ENCODE peak calls at places on chromosomes 6 and 20, in six cellular contexts. One of them, this sample, is unnamed.

GRCh38 chr20:24948939-24949679 is at the start of gene CST7:
- DNase-seq in T-cell: peak
- DNase-seq in stimulated activated CD4-positive, alpha-beta T cell treated with anti-CD3 and anti-CD28 coated beads, Interleukin-4, amount 100 ng/mL, for 48 hours: peak
- DNase-seq in breast epithelium: no peak
- DNase-seq in KG1: peak
- DNase-seq in Right ventricle myocardium superior: peak
- DNase-seq in this sample: peak

GRCh38 chr6:38027685-38028373 is 208.3 kb downstream of the ZFAND3 start:
- DNase-seq in T-cell: no peak
- DNase-seq in stimulated activated CD4-positive, alpha-beta T cell treated with anti-CD3 and anti-CD28 coated beads, Interleukin-4, amount 100 ng/mL, for 48 hours: no peak
- DNase-seq in breast epithelium: no peak
- DNase-seq in KG1: no peak
- DNase-seq in Right ventricle myocardium superior: no peak
- DNase-seq in this sample: no peak

GRCh38 chr6:15357832-15358231 is 112.0 kb downstream of the JARID2 start:
- DNase-seq in T-cell: no peak
- DNase-seq in stimulated activated CD4-positive, alpha-beta T cell treated with anti-CD3 and anti-CD28 coated beads, Interleukin-4, amount 100 ng/mL, for 48 hours: no peak
- DNase-seq in breast epithelium: no peak
- DNase-seq in KG1: no peak
- DNase-seq in Right ventricle myocardium superior: no peak
- DNase-seq in this sample: no peak

GRCh38 chr6:43855247-43855646 is 85.2 kb downstream of the VEGFA start:
- DNase-seq in T-cell: no peak
- DNase-seq in stimulated activated CD4-positive, alpha-beta T cell treated with anti-CD3 and anti-CD28 coated beads, Interleukin-4, amount 100 ng/mL, for 48 hours: no peak
- DNase-seq in breast epithelium: no peak
- DNase-seq in KG1: no peak
- DNase-seq in Right ventricle myocardium superior: no peak
- DNase-seq in this sample: no peak

GRCh38 chr20:59004763-59005522 is 2.1 kb downstream of the CTSZ start:
- DNase-seq in T-cell: peak
- DNase-seq in stimulated activated CD4-positive, alpha-beta T cell treated with anti-CD3 and anti-CD28 coated beads, Interleukin-4, amount 100 ng/mL, for 48 hours: no peak
- DNase-seq in breast epithelium: no peak
- DNase-seq in KG1: no peak
- DNase-seq in Right ventricle myocardium superior: peak
- DNase-seq in this sample: peak

GRCh38 chr6:67863346-67863745 is 771.7 kb upstream of the ADGRB3 start:
- DNase-seq in T-cell: no peak
- DNase-seq in stimulated activated CD4-positive, alpha-beta T cell treated with anti-CD3 and anti-CD28 coated beads, Interleukin-4, amount 100 ng/mL, for 48 hours: no peak
- DNase-seq in breast epithelium: no peak
- DNase-seq in KG1: no peak
- DNase-seq in Right ventricle myocardium superior: no peak
- DNase-seq in this sample: no peak

GRCh38 chr6:166825553-166826145 is 130.7 kb downstream of the RNASET2 start:
- DNase-seq in T-cell: no peak
- DNase-seq in stimulated activated CD4-positive, alpha-beta T cell treated with anti-CD3 and anti-CD28 coated beads, Interleukin-4, amount 100 ng/mL, for 48 hours: no peak
- DNase-seq in breast epithelium: no peak
- DNase-seq in KG1: no peak
- DNase-seq in Right ventricle myocardium superior: no peak
- DNase-seq in this sample: no peak

GRCh38 chr6:617485-618100 is 39.3 kb downstream of the HUS1B start:
- DNase-seq in T-cell: no peak
- DNase-seq in stimulated activated CD4-positive, alpha-beta T cell treated with anti-CD3 and anti-CD28 coated beads, Interleukin-4, amount 100 ng/mL, for 48 hours: no peak
- DNase-seq in breast epithelium: peak
- DNase-seq in KG1: no peak
- DNase-seq in Right ventricle myocardium superior: no peak
- DNase-seq in this sample: no peak

GRCh38 chr6:22361576-22361975 is 64.7 kb upstream of the PRL start:
- DNase-seq in T-cell: no peak
- DNase-seq in stimulated activated CD4-positive, alpha-beta T cell treated with anti-CD3 and anti-CD28 coated beads, Interleukin-4, amount 100 ng/mL, for 48 hours: no peak
- DNase-seq in breast epithelium: no peak
- DNase-seq in KG1: no peak
- DNase-seq in Right ventricle myocardium superior: no peak
- DNase-seq in this sample: no peak

GRCh38 chr6:41519305-41519747 is 26.9 kb upstream of the FOXP4 start:
- DNase-seq in T-cell: no peak
- DNase-seq in stimulated activated CD4-positive, alpha-beta T cell treated with anti-CD3 and anti-CD28 coated beads, Interleukin-4, amount 100 ng/mL, for 48 hours: no peak
- DNase-seq in breast epithelium: no peak
- DNase-seq in KG1: no peak
- DNase-seq in Right ventricle myocardium superior: no peak
- DNase-seq in this sample: no peak

GRCh38 chr6:126040826-126041225 is 54.5 kb downstream of the TRMT11 start:
- DNase-seq in T-cell: no peak
- DNase-seq in stimulated activated CD4-positive, alpha-beta T cell treated with anti-CD3 and anti-CD28 coated beads, Interleukin-4, amount 100 ng/mL, for 48 hours: no peak
- DNase-seq in breast epithelium: peak
- DNase-seq in KG1: peak
- DNase-seq in Right ventricle myocardium superior: no peak
- DNase-seq in this sample: no peak

GRCh38 chr6:36138667-36139066 is 8.4 kb downstream of the MAPK13 start:
- DNase-seq in T-cell: no peak
- DNase-seq in stimulated activated CD4-positive, alpha-beta T cell treated with anti-CD3 and anti-CD28 coated beads, Interleukin-4, amount 100 ng/mL, for 48 hours: no peak
- DNase-seq in breast epithelium: no peak
- DNase-seq in KG1: no peak
- DNase-seq in Right ventricle myocardium superior: no peak
- DNase-seq in this sample: no peak

GRCh38 chr6:71446084-71446869 is 157.7 kb downstream of the OGFRL1 start:
- DNase-seq in T-cell: no peak
- DNase-seq in stimulated activated CD4-positive, alpha-beta T cell treated with anti-CD3 and anti-CD28 coated beads, Interleukin-4, amount 100 ng/mL, for 48 hours: no peak
- DNase-seq in breast epithelium: no peak
- DNase-seq in KG1: no peak
- DNase-seq in Right ventricle myocardium superior: no peak
- DNase-seq in this sample: no peak

GRCh38 chr6:46652603-46653438 is at the start of the genes CYP39A1 and SLC25A27:
- DNase-seq in T-cell: peak
- DNase-seq in stimulated activated CD4-positive, alpha-beta T cell treated with anti-CD3 and anti-CD28 coated beads, Interleukin-4, amount 100 ng/mL, for 48 hours: peak
- DNase-seq in breast epithelium: peak
- DNase-seq in KG1: peak
- DNase-seq in Right ventricle myocardium superior: peak
- DNase-seq in this sample: peak

GRCh38 chr6:111725446-111726112 is 119.9 kb upstream of the TRAF3IP2 start:
- DNase-seq in T-cell: no peak
- DNase-seq in stimulated activated CD4-positive, alpha-beta T cell treated with anti-CD3 and anti-CD28 coated beads, Interleukin-4, amount 100 ng/mL, for 48 hours: no peak
- DNase-seq in breast epithelium: no peak
- DNase-seq in KG1: no peak
- DNase-seq in Right ventricle myocardium superior: no peak
- DNase-seq in this sample: no peak

GRCh38 chr20:37837934-37838333 is 65.0 kb upstream of the VSTM2L start:
- DNase-seq in T-cell: no peak
- DNase-seq in stimulated activated CD4-positive, alpha-beta T cell treated with anti-CD3 and anti-CD28 coated beads, Interleukin-4, amount 100 ng/mL, for 48 hours: no peak
- DNase-seq in breast epithelium: no peak
- DNase-seq in KG1: no peak
- DNase-seq in Right ventricle myocardium superior: no peak
- DNase-seq in this sample: no peak

GRCh38 chr6:137307163-137307851 is 88.1 kb upstream of the IFNGR1 start:
- DNase-seq in T-cell: no peak
- DNase-seq in stimulated activated CD4-positive, alpha-beta T cell treated with anti-CD3 and anti-CD28 coated beads, Interleukin-4, amount 100 ng/mL, for 48 hours: no peak
- DNase-seq in breast epithelium: no peak
- DNase-seq in KG1: peak
- DNase-seq in Right ventricle myocardium superior: no peak
- DNase-seq in this sample: no peak